ENCODE peak calls at places on chromosomes 6 and 20, in five cellular contexts. H, G, I, M and K are unnamed samples.

GRCh38 chr6:153056308-153056707 is 53.8 kb upstream of the MTRF1L start:
- DNase-seq in G (no peak), I (no peak), M (no peak), H (no peak), K (no peak)

GRCh38 chr6:16264785-16265184 is 26.4 kb downstream of the GMPR start:
- DNase-seq in I (no peak), G (no peak), M (no peak), H (no peak), K (no peak)

GRCh38 chr6:34508425-34508824 is 42.5 kb downstream of the PACSIN1 start:
- DNase-seq in G (no peak), M (no peak), H (no peak), I (no peak), K (no peak)

GRCh38 chr6:105087571-105088211 is 92.1 kb downstream of the POPDC3 start:
- DNase-seq in H (peak), I (peak), G (peak), M (peak), K (no peak)

GRCh38 chr20:57563522-57563921 is 2.6 kb downstream of the PCK1 start:
- DNase-seq in H (no peak), I (no peak), G (no peak), M (no peak), K (no peak)

GRCh38 chr6:23111984-23112383 is 542.6 kb downstream of the HDGFL1 start:
- DNase-seq in M (no peak), I (no peak), H (no peak), G (no peak), K (no peak)

GRCh38 chr6:168155821-168156741 is 77.1 kb upstream of the FRMD1 start:
- DNase-seq in M (no peak), G (no peak), H (no peak), I (no peak), K (no peak)

GRCh38 chr6:20028562-20028961 is 183.7 kb downstream of the MBOAT1 start:
- DNase-seq in H (no peak), I (no peak), M (no peak), G (no peak), K (no peak)

GRCh38 chr6:14074723-14075503 is 42.7 kb upstream of the CD83 start:
- DNase-seq in H (no peak), G (peak), I (no peak), M (peak), K (no peak)

GRCh38 chr6:83424392-83425018 is 6.3 kb downstream of the ME1 start:
- DNase-seq in H (no peak), M (no peak), G (no peak), I (no peak), K (no peak)

GRCh38 chr6:44967481-44967880 is 360.6 kb upstream of the RUNX2 start:
- DNase-seq in I (no peak), G (no peak), M (no peak), H (no peak), K (no peak)

GRCh38 chr20:62603021-62603906 is 39.0 kb upstream of the SLCO4A1 start:
- DNase-seq in I (peak), H (peak), G (peak), M (peak), K (peak)

GRCh38 chr20:33419140-33419974 is 18.0 kb upstream of the CDK5RAP1 start:
- DNase-seq in M (no peak), G (no peak), I (no peak), H (peak), K (no peak)

GRCh38 chr6:70627500-70628254 is 40.0 kb upstream of the SMAP1 start:
- DNase-seq in I (no peak), G (no peak), M (no peak), H (no peak), K (no peak)

GRCh38 chr20:48818031-48818370 is 9.8 kb downstream of the PREX1 start:
- DNase-seq in H (no peak), G (no peak), I (no peak), M (no peak), K (no peak)

GRCh38 chr6:5580736-5581568 is 319.6 kb downstream of the FARS2 start:
- DNase-seq in M (no peak), I (no peak), G (no peak), H (no peak), K (no peak)

GRCh38 chr20:34083137-34083536 is 28.9 kb downstream of the EIF2S2 start:
- DNase-seq in G (peak), M (peak), H (peak), I (peak), K (no peak)

GRCh38 chr6:145802141-145802540 is 12.5 kb downstream of the FBXO30 start:
- DNase-seq in M (no peak), G (no peak), I (no peak), H (no peak), K (no peak)

GRCh38 chr6:106254636-106255035 is 70.9 kb downstream of the ATG5 start:
- DNase-seq in I (no peak), H (no peak), M (peak), G (peak), K (no peak)

GRCh38 chr20:22815206-22815551 is 219.9 kb upstream of the SSTR4 start:
- DNase-seq in G (no peak), H (no peak), M (no peak), I (no peak), K (no peak)

DNA sequence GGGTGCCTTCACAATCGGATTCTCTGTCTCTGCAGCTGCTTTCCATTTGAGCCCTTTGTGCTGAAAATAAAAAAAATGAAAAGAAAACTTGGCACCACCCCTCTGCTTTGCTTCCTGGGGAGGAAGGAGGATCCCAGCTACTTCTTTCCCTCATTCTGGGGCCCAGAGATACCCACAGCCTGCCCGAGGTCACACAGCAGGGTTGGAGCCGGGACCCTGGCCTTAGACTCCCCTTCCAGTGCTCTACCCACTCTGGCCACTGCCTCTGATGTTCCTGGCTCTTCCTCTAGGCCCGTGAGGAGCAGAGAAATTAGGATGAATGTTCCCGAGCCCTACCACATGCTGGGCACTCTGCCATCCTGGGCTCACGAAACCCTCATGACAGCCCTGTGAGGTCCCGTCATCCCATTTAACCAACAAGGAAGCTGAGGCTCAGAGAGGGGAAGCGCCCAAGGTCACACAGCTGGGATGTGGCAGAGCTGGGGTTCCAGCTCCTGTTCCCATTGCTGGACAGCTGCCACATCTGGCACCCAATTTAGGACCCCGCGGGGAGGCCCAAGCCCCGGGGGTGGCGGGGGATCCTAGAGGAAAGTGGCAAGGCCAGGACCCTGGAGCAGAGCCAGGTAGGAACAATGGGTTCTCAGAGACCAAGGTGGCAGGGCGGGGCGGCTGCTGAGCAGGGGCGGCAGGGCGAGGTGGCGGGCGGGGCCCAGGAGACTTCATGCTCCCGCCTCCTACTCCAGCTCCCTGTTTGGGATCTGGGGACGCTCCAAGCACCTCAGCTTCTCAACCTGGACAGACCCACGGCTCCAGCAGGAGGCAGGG is 76.6 kb downstream of the CEBPB start:
- DNase-seq in G (peak), I (peak), M (peak), H (peak), K (no peak)
- TF ChIP-seq CTCF in G (no peak), I (no peak), M (peak), H (no peak), K (no peak)

DNA sequence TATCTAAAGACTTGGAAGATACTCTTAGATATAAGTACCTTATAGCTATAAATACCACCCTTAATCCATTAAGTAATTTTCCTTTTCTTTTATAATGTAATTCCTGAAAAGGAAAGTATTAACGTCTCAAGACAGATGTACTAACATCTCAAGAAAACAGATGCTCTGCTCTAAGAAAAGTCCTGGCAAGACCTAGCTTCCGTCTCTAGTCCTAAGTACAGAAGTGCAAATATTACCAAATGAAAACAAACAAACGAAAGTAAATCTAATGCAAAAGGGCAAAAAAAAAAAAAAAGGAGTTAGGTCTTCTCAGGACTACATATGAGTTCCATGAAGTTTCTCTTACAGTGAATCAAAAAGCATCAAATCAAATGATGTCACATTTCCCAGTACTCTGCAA is 106.8 kb upstream of the PDE10A start:
- DNase-seq in M (no peak), I (no peak), G (no peak), H (no peak), K (no peak)
- TF ChIP-seq CTCF in M (no peak), I (no peak), G (no peak), H (no peak), K (no peak)

DNA sequence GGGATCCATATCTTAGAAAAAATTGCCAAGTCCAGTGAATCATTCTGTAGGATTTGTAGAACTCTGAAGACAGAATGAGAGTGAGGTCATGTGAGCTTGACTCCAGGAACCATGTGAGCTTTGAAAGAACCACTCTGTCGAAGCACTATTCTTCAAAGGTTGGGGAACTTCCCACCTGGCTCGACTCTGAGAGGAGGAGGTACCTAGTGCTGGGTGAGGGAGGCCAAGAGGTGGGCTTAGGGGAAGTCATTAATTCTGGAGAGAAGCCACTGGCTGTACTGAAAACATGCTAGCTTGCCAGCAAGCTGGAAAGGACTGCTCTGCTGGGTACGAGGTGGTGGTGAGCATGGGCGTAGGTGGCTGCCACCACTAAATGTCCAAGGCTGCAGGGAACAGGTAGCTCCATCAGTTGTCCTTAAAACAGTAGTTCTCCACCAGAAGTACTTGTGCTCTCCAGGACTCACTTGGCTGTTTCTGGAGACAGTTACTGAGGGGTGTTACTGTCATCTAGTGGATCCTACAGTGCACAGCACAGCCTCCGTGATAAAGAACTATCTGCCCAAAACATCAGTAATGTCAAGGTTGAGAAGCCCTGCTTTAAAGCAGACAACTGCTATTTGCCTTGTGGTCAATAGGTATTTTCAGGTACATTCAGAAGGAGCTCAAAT is 34.7 kb upstream of the SYNJ2 start:
- DNase-seq in H (no peak), I (no peak), G (no peak), M (peak), K (no peak)
- TF ChIP-seq CTCF in H (no peak), I (no peak), G (peak), M (peak), K (peak)

DNA sequence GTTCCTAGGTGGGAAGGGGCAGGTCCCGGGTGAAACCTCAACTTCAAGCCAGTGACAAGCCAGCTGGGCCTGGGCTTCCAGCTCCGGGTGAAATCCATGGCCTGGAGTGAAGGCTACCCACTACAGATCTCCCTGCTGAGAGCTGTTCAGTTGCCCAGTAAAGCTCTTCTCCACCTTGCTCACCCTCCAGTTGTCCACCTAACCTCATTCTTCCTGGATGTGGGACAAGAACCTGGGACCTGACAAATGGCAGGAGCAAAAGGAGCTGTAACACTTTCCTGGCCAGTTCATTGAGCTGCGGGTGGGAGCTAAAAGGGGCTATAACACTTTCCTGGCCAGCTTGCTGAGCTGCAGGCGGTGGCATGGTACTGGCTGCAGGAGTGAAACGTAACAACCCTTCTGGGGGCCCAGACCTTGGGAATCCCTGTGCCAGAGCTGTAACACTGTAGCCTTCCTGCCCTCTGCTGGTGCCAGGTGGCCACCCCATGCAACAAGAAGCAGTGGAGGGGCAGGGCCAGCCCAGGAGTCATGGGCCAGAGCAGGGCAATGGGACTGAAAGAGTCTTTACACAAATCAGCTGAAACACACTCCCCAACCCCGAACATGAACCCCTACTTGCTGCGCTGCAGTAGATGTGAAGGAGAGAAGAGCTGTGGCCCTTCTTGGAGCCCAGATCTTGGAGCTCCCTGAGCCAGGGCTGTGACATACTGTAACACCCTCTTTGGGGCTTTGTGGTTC is 3.6 kb upstream of the HINT3 start:
- DNase-seq in G (no peak), I (peak), M (no peak), H (peak), K (no peak)
- TF ChIP-seq CTCF in G (no peak), I (no peak), M (no peak), H (no peak), K (no peak)

GRCh38 chr6:121504227-121504626 is 68.8 kb downstream of the GJA1 start:
- DNase-seq in M (peak), I (no peak), G (peak), H (no peak), K (no peak)
- TF ChIP-seq CTCF in M (no peak), I (no peak), G (no peak), H (no peak), K (no peak)

GRCh38 chr6:28136585-28137457 is 4.9 kb upstream of the ZKSCAN8 start:
- DNase-seq in M (peak), G (peak), I (peak), H (peak), K (peak)
- TF ChIP-seq CTCF in M (no peak), G (no peak), I (no peak), H (no peak), K (no peak)

DNA sequence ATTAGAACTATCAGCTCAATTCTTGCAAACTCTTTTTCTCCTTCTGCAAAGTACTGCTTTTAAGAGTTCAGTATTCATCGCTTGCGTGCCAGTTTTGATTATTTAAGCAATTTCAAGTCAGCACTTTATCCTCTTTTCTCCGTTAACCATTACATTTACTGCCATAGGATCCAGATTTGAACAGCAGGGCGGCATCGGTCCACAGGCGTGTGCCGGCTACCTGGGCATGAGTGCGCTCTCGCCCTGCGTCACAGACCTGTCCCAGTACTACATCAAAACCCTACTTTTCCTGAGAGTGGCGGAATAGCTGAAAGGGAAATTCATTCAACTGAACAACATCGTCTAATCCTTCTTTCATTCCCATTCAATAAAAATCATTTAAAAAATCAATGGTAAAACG is 53.4 kb downstream of the MYLK4 start:
- DNase-seq in I (no peak), G (no peak), H (no peak), M (no peak), K (no peak)
- TF ChIP-seq CTCF in I (no peak), G (no peak), H (no peak), M (no peak), K (no peak)